ENCODE peak calls at places on chromosomes 7 and 10, in eight cellular contexts. G, F, V, S, Q, K, X and C are unnamed samples.

GRCh38 chr10:110311357-110311949 is 6.7 kb upstream of the SMNDC1 start:
- DNase-seq in G (peak), F (no peak), V (peak), S (peak), Q (peak), K (no peak), X (no peak), C (no peak)

GRCh38 chr10:24929056-24929544 is 23.3 kb downstream of the PRTFDC1 start:
- DNase-seq in G (peak), F (no peak), V (no peak), S (no peak), Q (no peak), K (no peak), X (no peak), C (no peak)

GRCh38 chr7:73626814-73627213 is 2.5 kb upstream of the MLXIPL start:
- DNase-seq in G (peak), F (no peak), V (peak), S (peak), Q (no peak), K (no peak), X (peak), C (no peak)

GRCh38 chr10:24873281-24873683 is 79.1 kb downstream of the PRTFDC1 start:
- DNase-seq in G (peak), F (peak), V (no peak), S (peak), Q (no peak), K (no peak), X (no peak), C (no peak)

GRCh38 chr10:34206602-34207268 is 608.4 kb downstream of the PARD3 start:
- DNase-seq in G (no peak), F (no peak), V (no peak), S (no peak), Q (no peak), K (no peak), X (no peak), C (no peak)

GRCh38 chr7:116399808-116400207 is 99.7 kb upstream of the CAV2 start:
- DNase-seq in G (peak), F (peak), V (peak), S (peak), Q (no peak), K (no peak), X (no peak), C (no peak)

GRCh38 chr10:99530108-99531025 is 2.4 kb upstream of the NKX2-3 start:
- DNase-seq in G (no peak), F (no peak), V (no peak), S (no peak), Q (no peak), K (no peak), X (no peak), C (no peak)

GRCh38 chr7:21243265-21243664 is 184.6 kb upstream of the SP4 start:
- DNase-seq in G (no peak), F (no peak), V (no peak), S (no peak), Q (no peak), K (no peak), X (no peak), C (no peak)

GRCh38 chr10:7484456-7485266 is 73.8 kb upstream of the SFMBT2 start:
- DNase-seq in G (no peak), F (no peak), V (no peak), S (no peak), Q (peak), K (no peak), X (no peak), C (no peak)

GRCh38 chr7:45031829-45032228 is 31.8 kb downstream of the CCM2 start:
- DNase-seq in G (no peak), F (no peak), V (no peak), S (no peak), Q (no peak), K (no peak), X (no peak), C (no peak)

GRCh38 chr7:25009271-25009670 is 29.3 kb upstream of the OSBPL3 start:
- DNase-seq in G (peak), F (no peak), V (peak), S (peak), Q (no peak), K (no peak), X (no peak), C (no peak)

GRCh38 chr7:5452937-5453540 is 29.4 kb upstream of the TNRC18 start:
- DNase-seq in G (peak), F (no peak), V (no peak), S (no peak), Q (no peak), K (no peak), X (no peak), C (no peak)

GRCh38 chr10:73218466-73219191 is 28.4 kb downstream of the DNAJC9 start:
- DNase-seq in G (peak), F (no peak), V (peak), S (peak), Q (no peak), K (no peak), X (no peak), C (no peak)

DNA sequence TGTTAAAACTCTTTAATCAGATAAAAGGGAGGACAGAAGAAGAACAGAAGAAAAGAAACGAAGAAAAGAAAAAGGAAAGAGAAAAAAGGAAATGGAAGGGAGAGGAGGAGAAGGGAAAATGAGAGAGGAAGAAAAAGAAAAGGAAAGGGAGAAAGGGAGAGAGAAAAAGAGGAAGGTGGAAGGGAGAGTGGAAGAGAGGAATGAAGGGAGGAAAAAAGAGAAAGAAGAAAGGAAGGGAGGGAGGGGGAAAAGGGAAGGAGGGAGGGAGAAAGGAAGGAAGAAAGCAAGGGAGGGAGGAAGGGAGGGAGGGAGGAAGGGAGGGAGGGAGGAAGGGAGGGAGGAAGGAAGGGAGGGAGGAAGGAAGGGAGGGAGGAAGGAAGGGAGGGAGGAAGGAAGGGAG is 305.7 kb downstream of the CALN1 start:
- DNase-seq in G (no peak), F (no peak), V (no peak), S (no peak), Q (no peak), K (no peak), X (no peak), C (no peak)
- TF ChIP-seq CTCF in G (no peak), F (no peak), V (no peak), S (no peak), Q (no peak), K (no peak), X (no peak), C (no peak)

GRCh38 chr7:13411641-13412040 is 577.8 kb downstream of the ETV1 start:
- DNase-seq in G (no peak), F (no peak), V (no peak), S (no peak), Q (no peak), K (no peak), X (no peak), C (no peak)

GRCh38 chr7:13414661-13415105 is 574.8 kb downstream of the ETV1 start:
- DNase-seq in G (no peak), F (peak), V (peak), S (peak), Q (no peak), K (no peak), X (no peak), C (no peak)

GRCh38 chr7:13414181-13414580 is 575.3 kb downstream of the ETV1 start:
- DNase-seq in G (no peak), F (no peak), V (no peak), S (no peak), Q (no peak), K (no peak), X (no peak), C (no peak)

GRCh38 chr7:13407911-13408310 is 581.6 kb downstream of the ETV1 start:
- DNase-seq in G (no peak), F (no peak), V (no peak), S (no peak), Q (no peak), K (no peak), X (no peak), C (no peak)

DNA sequence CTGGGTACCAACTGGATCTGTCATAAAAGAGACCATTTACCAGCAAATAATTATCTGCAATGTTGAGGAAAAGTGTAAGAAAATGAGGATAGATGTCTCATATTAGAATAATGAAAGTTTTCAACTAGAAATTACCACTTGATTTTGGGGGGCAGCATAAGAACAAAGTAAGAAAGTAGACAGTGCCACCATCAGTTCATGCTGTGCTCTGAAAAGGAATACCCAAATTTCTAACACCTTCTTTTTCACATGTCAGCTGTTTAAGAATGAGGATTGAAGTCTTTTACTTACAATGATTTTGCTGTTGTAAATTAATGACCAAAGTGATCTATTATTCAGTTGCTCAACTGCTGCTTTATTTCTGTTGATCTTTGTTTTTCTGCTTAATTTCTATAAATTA is 578.3 kb downstream of the ETV1 start:
- DNase-seq in G (no peak), F (no peak), V (no peak), S (no peak), Q (no peak), K (no peak), X (no peak), C (no peak)
- TF ChIP-seq CTCF in G (no peak), F (no peak), V (peak), S (no peak), Q (no peak), K (no peak), X (no peak), C (no peak)

GRCh38 chr10:116596062-116596461 is 5.3 kb downstream of the PNLIPRP1 start:
- DNase-seq in G (no peak), F (no peak), V (no peak), S (no peak), Q (no peak), K (no peak), X (no peak), C (no peak)

GRCh38 chr10:116598326-116598725 is 7.6 kb downstream of the PNLIPRP1 start:
- DNase-seq in G (no peak), F (no peak), V (no peak), S (no peak), Q (no peak), K (no peak), X (no peak), C (no peak)

GRCh38 chr10:116602648-116603400 is 12.1 kb downstream of the PNLIPRP1 start:
- DNase-seq in G (no peak), F (no peak), V (no peak), S (no peak), Q (no peak), K (no peak), X (no peak), C (peak)

GRCh38 chr10:116597543-116597942 is 6.8 kb downstream of the PNLIPRP1 start:
- DNase-seq in G (no peak), F (no peak), V (no peak), S (no peak), Q (no peak), K (no peak), X (no peak), C (no peak)

GRCh38 chr10:116599991-116600390 is 9.2 kb downstream of the PNLIPRP1 start:
- DNase-seq in G (no peak), F (no peak), V (no peak), S (no peak), Q (no peak), K (no peak), X (no peak), C (peak)
- TF ChIP-seq CTCF in G (no peak), F (no peak), V (no peak), S (no peak), Q (no peak), K (no peak), X (no peak), C (no peak)

DNA sequence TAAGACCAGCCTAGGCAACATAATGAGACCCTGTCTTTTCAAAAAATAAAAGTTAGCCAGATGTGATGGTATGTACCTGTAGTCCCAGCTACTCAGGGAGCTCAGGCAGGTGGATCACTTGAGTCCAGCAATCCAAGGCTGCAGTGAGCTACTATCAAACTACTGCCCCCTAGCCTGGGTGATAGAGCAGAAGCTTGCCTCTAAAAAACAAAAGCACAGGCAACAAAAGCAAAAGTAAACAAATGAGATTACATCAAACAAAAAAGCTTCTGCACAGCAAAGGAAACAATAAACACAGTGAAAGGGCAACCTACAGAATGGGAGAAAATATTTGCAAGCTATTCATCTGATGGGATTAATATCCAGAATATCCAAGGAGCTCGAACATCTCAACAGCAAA is 65.4 kb downstream of the FANK1 start:
- DNase-seq in G (no peak), F (no peak), V (peak), S (no peak), Q (no peak), K (no peak), X (no peak), C (no peak)
- TF ChIP-seq CTCF in G (no peak), F (no peak), V (peak), S (no peak), Q (no peak), K (no peak), X (no peak), C (no peak)